ENCODE peak calls at places on chromosomes 13 and 19, in nine cellular contexts. C is MM.1S; E is H7; X is K562; F is ovary; U is CD4-positive, alpha-beta memory T cell; O is kidney; A is GM12865; J is CD8-positive, alpha-beta memory T cell. I is an unnamed sample.

GRCh38 chr19:1261863-1262686 is 7.1 kb upstream of the CIRBP start:
- DNase-seq in C (no peak), E (peak; percentile 69), X (no peak), F (peak; percentile 79), U (peak; percentile 79), O (peak; percentile 97), A (no peak), J (no peak), I (no peak)

GRCh38 chr13:40589285-40590109 is 76.9 kb downstream of the FOXO1 start:
- DNase-seq in C (peak; percentile 40), E (no peak), X (no peak), F (no peak), U (no peak), O (no peak), A (peak; percentile 95), J (no peak), I (peak; percentile 8)

GRCh38 chr19:51926784-51927741 is at the start of gene ZNF613:
- DNase-seq in C (peak; percentile 81), E (peak; percentile 80), X (peak; percentile 91), F (peak; percentile 88), U (peak; percentile 83), O (peak; percentile 95), A (peak; percentile 97), J (peak; percentile 81), I (peak; percentile 92)

GRCh38 chr19:57099199-57099661 is 20.6 kb upstream of the USP29 start:
- DNase-seq in C (peak; percentile 14), E (peak; percentile 85), X (peak; percentile 66), F (peak; percentile 89), U (no peak), O (peak; percentile 83), A (peak; percentile 26), J (peak; percentile 30), I (peak; percentile 81)

GRCh38 chr13:104140557-104140956 is 1074.3 kb upstream of the SLC10A2 start:
- DNase-seq in C (no peak), E (no peak), X (no peak), F (no peak), U (no peak), O (no peak), A (no peak), J (no peak), I (no peak)

GRCh38 chr19:58325623-58326022 is 1.2 kb upstream of the ZSCAN22 start:
- DNase-seq in C (no peak), E (no peak), X (no peak), F (no peak), U (no peak), O (no peak), A (no peak), J (no peak), I (no peak)

GRCh38 chr19:14434543-14435319 is 1.6 kb downstream of the PKN1 start:
- DNase-seq in C (no peak), E (peak; percentile 58), X (peak; percentile 58), F (no peak), U (no peak), O (peak; percentile 93), A (no peak), J (no peak), I (no peak)

GRCh38 chr19:16070366-16070990 is 5.8 kb upstream of the TPM4 start:
- DNase-seq in C (peak; percentile 86), E (no peak), X (peak; percentile 56), F (peak; percentile 40), U (peak; percentile 98), O (peak; percentile 91), A (peak; percentile 88), J (peak; percentile 88), I (no peak)

GRCh38 chr19:43532571-43532961 is 422 bp upstream of the ZNF575 start:
- DNase-seq in C (peak; percentile 82), E (peak; percentile 65), X (no peak), F (peak; percentile 68), U (no peak), O (peak; percentile 86), A (peak; percentile 87), J (no peak), I (peak; percentile 49)

GRCh38 chr19:33325920-33326319 is 23.6 kb upstream of the CEBPA start:
- DNase-seq in C (no peak), E (no peak), X (no peak), F (no peak), U (no peak), O (no peak), A (no peak), J (no peak), I (no peak)

GRCh38 chr19:15108145-15108844 is 1.1 kb downstream of the SYDE1 start:
- DNase-seq in C (no peak), E (peak; percentile 76), X (no peak), F (no peak), U (no peak), O (no peak), A (no peak), J (no peak), I (no peak)

GRCh38 chr19:11736696-11737095 is 2.0 kb downstream of the ZNF823 start:
- DNase-seq in C (no peak), E (no peak), X (peak; percentile 75), F (no peak), U (no peak), O (peak; percentile 77), A (peak; percentile 44), J (no peak), I (peak; percentile 9)
- H3K4me3 ChIP-seq in C (no peak overlapping the region), E (no peak overlapping the region), X (no peak overlapping the region), F (no peak overlapping the region), U (no peak overlapping the region), O (no peak overlapping the region), A (no peak overlapping the region), J (no peak overlapping the region), I (no peak overlapping the region)

GRCh38 chr19:50512112-50512998 is 1.4 kb downstream of the ASPDH start:
- DNase-seq in C (no peak), E (peak; percentile 58), X (no peak), F (peak; percentile 61), U (peak; percentile 31), O (peak; percentile 90), A (no peak), J (no peak), I (no peak)
- H3K4me3 ChIP-seq in C (no peak overlapping the region), E (no peak overlapping the region), X (peak overlapping the region; percentile 55), F (peak overlapping the region; percentile 52), U (no peak overlapping the region), O (no peak overlapping the region), A (peak overlapping the region; percentile 95), J (peak overlapping the region; percentile 67), I (no peak overlapping the region)

GRCh38 chr13:45751882-45752281 is 49.8 kb downstream of the CBY2 start:
- DNase-seq in C (no peak), E (no peak), X (no peak), F (no peak), U (no peak), O (no peak), A (no peak), J (no peak), I (no peak)

GRCh38 chr13:45744979-45745378 is 42.9 kb downstream of the CBY2 start:
- DNase-seq in C (no peak), E (no peak), X (no peak), F (no peak), U (no peak), O (no peak), A (no peak), J (no peak), I (no peak)

GRCh38 chr13:45749026-45749759 is 47.1 kb downstream of the CBY2 start:
- DNase-seq in C (no peak), E (no peak), X (no peak), F (no peak), U (no peak), O (no peak), A (no peak), J (no peak), I (peak; percentile 74)

GRCh38 chr13:45747071-45747470 is 45.0 kb downstream of the CBY2 start:
- DNase-seq in C (no peak), E (no peak), X (no peak), F (no peak), U (no peak), O (no peak), A (no peak), J (no peak), I (no peak)

DNA sequence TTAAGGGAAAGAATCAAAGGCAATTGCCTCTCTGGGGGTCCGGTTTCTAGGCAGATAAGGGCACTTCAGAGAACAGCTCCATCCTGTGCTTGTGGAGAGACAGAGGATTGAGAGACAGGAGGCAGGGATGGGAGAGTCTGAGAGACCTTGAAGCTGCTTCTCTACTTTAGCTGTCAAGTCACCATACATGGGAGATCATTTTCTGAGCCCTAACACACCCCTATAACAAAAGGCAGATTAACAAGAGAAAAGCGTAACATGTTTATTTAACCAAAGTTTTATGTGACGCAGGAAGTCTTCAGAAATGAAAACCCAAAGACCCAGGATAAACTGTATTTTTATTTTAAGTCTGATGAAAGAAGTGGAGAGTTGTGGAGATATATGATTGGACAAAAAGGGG is 48.4 kb downstream of the CBY2 start:
- DNase-seq in C (no peak), E (no peak), X (no peak), F (no peak), U (no peak), O (no peak), A (no peak), J (no peak), I (no peak)
- H3K4me3 ChIP-seq in C (no peak overlapping the region), E (no peak overlapping the region), X (no peak overlapping the region), F (no peak overlapping the region), U (no peak overlapping the region), O (no peak overlapping the region), A (no peak overlapping the region), J (no peak overlapping the region), I (no peak overlapping the region)

DNA sequence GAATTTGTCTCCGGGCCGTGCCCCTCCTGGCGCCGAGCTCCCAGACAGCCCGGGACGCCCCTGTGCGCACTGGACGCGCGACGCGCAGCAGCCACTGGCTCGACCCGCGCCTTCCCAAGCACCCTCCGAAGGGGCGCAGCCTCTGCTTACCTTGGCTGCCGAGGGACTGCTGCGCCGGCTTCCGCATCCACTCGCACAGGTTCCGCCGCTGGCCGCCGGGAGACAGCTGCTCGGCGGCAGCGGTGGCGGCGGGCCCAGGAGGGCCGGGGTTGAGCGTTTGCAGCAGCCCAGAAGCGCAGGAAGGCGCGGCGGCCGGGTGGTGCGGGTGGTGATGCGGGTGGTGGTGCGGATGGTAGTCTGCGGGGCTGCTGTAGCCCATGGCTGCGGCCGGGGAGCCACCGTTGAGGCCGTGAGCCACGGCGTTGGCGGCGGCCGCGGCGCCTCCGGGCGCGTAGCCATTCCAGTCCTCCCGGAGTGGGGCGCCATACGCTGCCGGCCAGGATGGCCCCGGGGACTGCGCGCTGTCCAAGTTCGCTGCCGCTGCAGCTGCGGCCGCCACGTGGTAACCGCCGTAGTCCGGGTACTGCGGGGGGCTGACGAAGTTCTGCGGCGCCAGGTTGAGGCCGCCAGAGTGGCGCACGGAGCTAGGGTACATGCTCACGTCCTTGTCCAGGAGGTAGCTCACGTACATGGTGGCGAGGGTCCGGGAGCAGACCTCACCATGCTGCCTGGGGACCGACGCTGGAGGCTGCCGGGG is 621 bp downstream of the CDX2 start:
- DNase-seq in C (no peak), E (peak; percentile 83), X (no peak), F (no peak), U (no peak), O (peak; percentile 64), A (no peak), J (no peak), I (no peak)
- H3K4me3 ChIP-seq in C (no peak overlapping the region), E (peak overlapping the region; percentile 37), X (no peak overlapping the region), F (peak overlapping the region; percentile 34), U (no peak overlapping the region), O (no peak overlapping the region), A (no peak overlapping the region), J (no peak overlapping the region), I (peak overlapping the region; percentile 3)

I was measured in WERI-Rb-1.